ENCODE peak calls at places on chromosomes 4 and X, in nine cellular contexts. U is HCT116, D is T-helper 1 cell, J is keratinocyte, T is A549, A is MM.1S, I is left ventricle myocardium inferior, K is DMS53, N is fibroblast of pulmonary artery. V is an unnamed sample.

GRCh38 chr4:118034061-118034785 is at the start of gene NDST3:
- DNase-seq in U (peak), D (no peak), J (peak), T (peak), A (peak), I (no peak), K (peak), N (peak), V (no peak)

GRCh38 chr4:1582227-1582626 is 101.9 kb downstream of the FAM53A start:
- DNase-seq in U (no peak), D (no peak), J (no peak), T (no peak), A (no peak), I (peak), K (no peak), N (no peak), V (no peak)

GRCh38 chr4:53497446-53498069 is 93.7 kb downstream of the LNX1 start:
- DNase-seq in U (no peak), D (no peak), J (no peak), T (no peak), A (no peak), I (peak), K (no peak), N (peak), V (no peak)

GRCh38 chrX:137587151-137587550 is 21.2 kb downstream of the ZIC3 start:
- DNase-seq in U (no peak), D (no peak), J (no peak), T (no peak), A (no peak), I (no peak), K (no peak), N (no peak), V (no peak)

GRCh38 chr4:74413265-74413664 is 31.7 kb upstream of the AREG start:
- DNase-seq in U (no peak), D (no peak), J (no peak), T (no peak), A (no peak), I (no peak), K (no peak), N (no peak), V (no peak)

GRCh38 chr4:147760695-147761094 is 28.8 kb downstream of the ARHGAP10 start:
- DNase-seq in U (no peak), D (no peak), J (no peak), T (no peak), A (no peak), I (peak), K (peak), N (no peak), V (no peak)

GRCh38 chr4:77344784-77345183 is 187.8 kb downstream of the CCNG2 start:
- DNase-seq in U (no peak), D (no peak), J (no peak), T (no peak), A (peak), I (no peak), K (no peak), N (no peak), V (no peak)

GRCh38 chr4:19857405-19857804 is 394.3 kb upstream of the SLIT2 start:
- DNase-seq in U (no peak), D (no peak), J (no peak), T (no peak), A (no peak), I (no peak), K (peak), N (peak), V (no peak)

GRCh38 chr4:54909964-54910363 is 215.4 kb downstream of the KDR start:
- DNase-seq in U (no peak), D (no peak), J (no peak), T (no peak), A (no peak), I (no peak), K (peak), N (no peak), V (no peak)

GRCh38 chr4:8332038-8332857 is 62.7 kb downstream of the HTRA3 start:
- DNase-seq in U (no peak), D (no peak), J (no peak), T (no peak), A (no peak), I (no peak), K (no peak), N (no peak), V (no peak)

GRCh38 chrX:102712967-102713677 is 874 bp downstream of the GPRASP2 start:
- DNase-seq in U (no peak), D (no peak), J (no peak), T (peak), A (no peak), I (peak), K (peak), N (peak), V (no peak)

GRCh38 chr4:88244821-88245579 is 39.4 kb downstream of the PPM1K start:
- DNase-seq in U (no peak), D (no peak), J (no peak), T (no peak), A (no peak), I (no peak), K (no peak), N (no peak), V (no peak)

GRCh38 chr4:8688908-8689445 is 96.4 kb downstream of the CPZ start:
- DNase-seq in U (no peak), D (no peak), J (no peak), T (no peak), A (no peak), I (no peak), K (no peak), N (no peak), V (no peak)

GRCh38 chr4:96166806-96167205 is 326.9 kb downstream of the PDHA2 start:
- DNase-seq in U (no peak), D (no peak), J (no peak), T (no peak), A (no peak), I (no peak), K (no peak), N (peak), V (no peak)

GRCh38 chr4:3320361-3321023 is 27.7 kb downstream of the RGS12 start:
- DNase-seq in U (no peak), D (no peak), J (no peak), T (no peak), A (no peak), I (peak), K (no peak), N (no peak), V (no peak)

GRCh38 chr4:95410387-95411005 is 138.3 kb downstream of the UNC5C start:
- DNase-seq in U (no peak), D (no peak), J (no peak), T (no peak), A (no peak), I (no peak), K (no peak), N (no peak), V (no peak)

GRCh38 chrX:17923546-17923945 is 62.4 kb upstream of the RAI2 start:
- DNase-seq in U (no peak), D (no peak), J (no peak), T (peak), A (peak), I (no peak), K (peak), N (no peak), V (no peak)

GRCh38 chr4:100907465-100908454 is 389.9 kb upstream of the EMCN start:
- DNase-seq in U (no peak), D (no peak), J (no peak), T (peak), A (no peak), I (no peak), K (peak), N (peak), V (no peak)

GRCh38 chr4:112726041-112726440 is 89.1 kb downstream of the LARP7 start:
- DNase-seq in U (no peak), D (no peak), J (no peak), T (no peak), A (no peak), I (no peak), K (peak), N (no peak), V (no peak)

GRCh38 chr4:53656421-53656981 is 65.2 kb upstream of the LNX1 start:
- DNase-seq in U (no peak), D (no peak), J (no peak), T (no peak), A (no peak), I (no peak), K (peak), N (peak), V (no peak)

V was measured in CD4-positive, alpha-beta T cell.